ENCODE peak calls at places on chromosomes 13 and 19, in five cellular contexts. G is Ammon's horn, O is KBM-7, U is hepatic stellate cell, J is HS-5. H is an unnamed sample.

GRCh38 chr13:45042539-45042938 is 53.2 kb downstream of the GPALPP1 start:
- DNase-seq in J (no peak), G (no peak), U (no peak), O (no peak), H (no peak)

GRCh38 chr13:104011505-104012270 is 945.5 kb upstream of the SLC10A2 start:
- DNase-seq in G (no peak), U (no peak), J (no peak), O (no peak), H (no peak)

GRCh38 chr13:105960326-105960725 is 575.1 kb downstream of the EFNB2 start:
- DNase-seq in J (no peak), U (no peak), G (peak; percentile 51), O (no peak), H (peak; percentile 73)

GRCh38 chr19:1855828-1856255 is 7.5 kb downstream of the KLF16 start:
- DNase-seq in J (no peak), U (no peak), G (peak; percentile 16), O (no peak), H (no peak)

GRCh38 chr13:78137404-78138142 is 218.9 kb upstream of the EDNRB start:
- DNase-seq in J (peak; percentile 24), U (peak; percentile 29), G (peak; percentile 86), O (peak; percentile 79), H (peak; percentile 40)

GRCh38 chr19:17415107-17415506 is 4.7 kb upstream of the MVB12A start:
- DNase-seq in J (no peak), O (no peak), U (no peak), G (no peak), H (no peak)

GRCh38 chr19:44512326-44513298 is 12.3 kb upstream of the ZNF180 start:
- DNase-seq in U (peak; percentile 40), J (peak; percentile 35), G (no peak), O (peak; percentile 64), H (no peak)

GRCh38 chr19:16919496-16919895 is 30.7 kb downstream of the F2RL3 start:
- DNase-seq in J (no peak), U (no peak), G (no peak), O (no peak), H (no peak)

GRCh38 chr19:22619371-22619770 is 14.8 kb upstream of the ZNF492 start:
- DNase-seq in G (peak; percentile 74), U (no peak), O (no peak), J (no peak), H (no peak)

GRCh38 chr13:48579167-48579918 is 46.5 kb upstream of the RCBTB2 start:
- DNase-seq in J (no peak), G (peak; percentile 55), U (no peak), O (peak; percentile 96), H (no peak)

GRCh38 chr19:35031072-35031881 is 1.0 kb downstream of the SCN1B start:
- DNase-seq in G (peak; percentile 48), U (peak; percentile 70), O (no peak), J (no peak), H (no peak)

GRCh38 chr19:38319421-38320258 is at the start of gene KCNK6:
- DNase-seq in U (peak; percentile 47), J (no peak), O (peak; percentile 50), G (peak; percentile 33), H (no peak)

GRCh38 chr19:35116085-35116801 is 620 bp downstream of the FXYD3 start:
- DNase-seq in G (no peak), J (no peak), O (no peak), U (no peak), H (no peak)